ENCODE peak calls at places on chromosomes 3 and 15, in four cellular contexts. W, T, G and E are unnamed samples.

GRCh38 chr3:59820352-59820934 is 770.6 kb upstream of the CFAP20DC start:
- DNase-seq in W (no peak), T (no peak), G (no peak), E (no peak)

GRCh38 chr15:70254186-70254974 is 156.7 kb upstream of the TLE3 start:
- DNase-seq in W (no peak), T (no peak), G (no peak), E (no peak)

GRCh38 chr3:74752290-74752689 is 137.8 kb upstream of the CNTN3 start:
- DNase-seq in W (no peak), T (no peak), G (no peak), E (no peak)

GRCh38 chr3:71859128-71859519 is 74.2 kb upstream of the PROK2 start:
- DNase-seq in W (no peak), T (peak), G (no peak), E (peak)

GRCh38 chr3:102444101-102444500 is 9.3 kb downstream of the ZPLD1 start:
- DNase-seq in W (no peak), T (no peak), G (no peak), E (no peak)

GRCh38 chr3:197295871-197296270 is 2.5 kb downstream of the DLG1 start:
- DNase-seq in W (no peak), T (no peak), G (no peak), E (no peak)

GRCh38 chr3:173913397-173913796 is 515.9 kb downstream of the NLGN1 start:
- DNase-seq in W (no peak), T (no peak), G (no peak), E (no peak)

GRCh38 chr15:39860200-39860599 is 59.9 kb downstream of the GPR176 start:
- DNase-seq in W (no peak), T (no peak), G (no peak), E (no peak)

GRCh38 chr3:47895241-47895640 is 92.3 kb downstream of the DHX30 start:
- DNase-seq in W (no peak), T (no peak), G (no peak), E (no peak)

GRCh38 chr3:129312671-129313414 is 34.2 kb downstream of the HMCES start:
- DNase-seq in W (no peak), T (no peak), G (no peak), E (no peak)

GRCh38 chr15:79942656-79943481 is 28.1 kb downstream of the BCL2A1 start:
- DNase-seq in W (no peak), T (no peak), G (no peak), E (no peak)

GRCh38 chr15:65077981-65078352 is 1.4 kb downstream of the KBTBD13 start:
- DNase-seq in W (no peak), T (no peak), G (no peak), E (no peak)

GRCh38 chr3:112546216-112546759 is 15.5 kb downstream of the ATG3 start:
- DNase-seq in W (no peak), T (no peak), G (no peak), E (no peak)

GRCh38 chr15:64597469-64597806 is 137.1 kb downstream of the ZNF609 start:
- DNase-seq in W (no peak), T (no peak), G (no peak), E (no peak)

GRCh38 chr15:70101459-70102113 is 3.9 kb upstream of the TLE3 start:
- DNase-seq in W (peak), T (peak), G (no peak), E (peak)

GRCh38 chr3:9553949-9554513 is 409 bp upstream of the LHFPL4 start:
- DNase-seq in W (no peak), T (no peak), G (no peak), E (no peak)

GRCh38 chr3:64187065-64187959 is 38.0 kb downstream of the PRICKLE2 start:
- DNase-seq in W (no peak), T (peak), G (no peak), E (peak)

GRCh38 chr3:148861277-148861869 is 3.7 kb upstream of the CPA3 start:
- DNase-seq in W (peak), T (peak), G (no peak), E (peak)
- TF ChIP-seq FOXK2 in W (no peak), T (no peak), G (no peak), E (no peak)

DNA sequence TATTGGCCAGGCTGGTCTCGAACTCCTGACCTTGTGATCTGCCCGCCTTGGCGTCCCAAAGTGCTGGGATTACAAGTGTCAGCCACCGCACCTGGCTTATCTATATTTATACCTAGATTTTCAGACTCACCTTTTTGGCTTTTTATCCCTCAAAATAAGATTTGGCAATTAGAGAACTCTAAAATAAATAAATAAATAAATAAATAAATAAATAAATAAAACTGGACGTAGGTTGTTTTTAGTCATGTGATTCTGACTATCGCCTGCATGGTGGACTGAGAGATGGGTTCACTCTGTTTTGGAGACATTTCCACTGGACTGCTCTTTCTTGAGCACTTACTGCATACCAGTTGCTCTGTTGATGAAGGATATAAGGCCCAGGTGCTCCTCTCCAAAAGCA is 46.2 kb upstream of the AKAP13 start:
- DNase-seq in W (no peak), T (no peak), G (no peak), E (no peak)
- TF ChIP-seq FOXK2 in W (no peak), T (no peak), G (no peak), E (no peak)

GRCh38 chr15:33154366-33155166 is 39.9 kb downstream of the FMN1 start:
- DNase-seq in W (no peak), T (no peak), G (no peak), E (no peak)

GRCh38 chr15:33150516-33150915 is 44.0 kb downstream of the FMN1 start:
- DNase-seq in W (no peak), T (no peak), G (no peak), E (no peak)

GRCh38 chr15:33150993-33151392 is 43.5 kb downstream of the FMN1 start:
- DNase-seq in W (no peak), T (no peak), G (no peak), E (no peak)

GRCh38 chr15:33153548-33153947 is 41.0 kb downstream of the FMN1 start:
- DNase-seq in W (no peak), T (no peak), G (no peak), E (no peak)

GRCh38 chr15:33152502-33153109 is 41.9 kb downstream of the FMN1 start:
- DNase-seq in W (no peak), T (no peak), G (no peak), E (no peak)
- TF ChIP-seq FOXK2 in W (no peak), T (no peak), G (no peak), E (no peak)

DNA sequence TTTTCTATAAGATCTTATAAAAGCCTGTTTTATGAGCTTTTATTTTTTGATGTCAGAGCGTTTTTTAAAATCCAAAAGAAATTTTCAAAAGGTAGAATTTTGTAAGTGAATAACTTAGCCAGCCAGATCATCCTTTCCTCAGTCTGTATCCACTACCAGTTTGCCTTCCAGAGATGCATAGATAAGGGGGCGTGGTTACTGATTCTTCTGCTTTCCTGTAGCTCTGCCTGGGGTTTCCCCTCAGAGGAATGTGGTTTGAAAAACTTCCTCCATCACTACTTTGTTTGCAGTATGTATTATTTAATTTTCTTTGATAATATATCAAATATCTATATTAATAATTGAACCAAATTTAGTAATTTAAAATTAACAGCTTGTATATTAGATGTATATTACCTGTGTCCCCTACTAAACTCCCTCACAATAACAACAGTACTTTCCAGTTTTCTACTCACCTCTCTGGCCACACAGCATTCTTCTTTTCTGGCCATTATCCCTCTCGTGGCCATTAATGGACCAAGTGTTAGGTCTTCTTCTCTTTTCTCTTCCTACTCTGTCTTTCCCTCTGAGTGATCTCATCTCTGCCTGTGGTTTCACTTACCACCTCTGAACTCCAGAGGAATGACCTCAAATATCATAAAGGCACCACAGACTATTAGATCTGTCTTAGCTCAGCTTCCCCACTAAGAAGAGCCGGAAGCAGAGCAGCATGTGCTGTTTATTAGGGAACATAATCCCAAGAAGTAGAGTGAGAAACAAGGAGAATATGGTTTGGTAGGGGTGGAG is 239.7 kb downstream of the UBE2E2 start:
- DNase-seq in W (no peak), T (no peak), G (no peak), E (no peak)
- TF ChIP-seq FOXK2 in W (no peak), T (no peak), G (no peak), E (no peak)